ENCODE peak calls at places on chromosomes 11 and 22, in four cellular contexts. X is H9, S is IMR-90, A is H1. U is an unnamed sample.

GRCh38 chr11:41431784-41432183 is 27.7 kb downstream of the LRRC4C start:
- DNase-seq in A (no peak), S (no peak), X (no peak), U (peak)

GRCh38 chr22:19522881-19523239 is 1.4 kb downstream of the CLDN5 start:
- DNase-seq in S (no peak), A (no peak), X (no peak), U (no peak)

GRCh38 chr11:92131289-92131890 is 93.2 kb upstream of the FAT3 start:
- DNase-seq in X (no peak), A (no peak), S (no peak), U (no peak)

GRCh38 chr22:34105461-34106062 is 185.3 kb upstream of the LARGE1 start:
- DNase-seq in X (peak), A (peak), S (no peak), U (peak)

GRCh38 chr11:70540196-70540595 is 141.9 kb downstream of the CTTN start:
- DNase-seq in S (no peak), A (no peak), X (no peak), U (no peak)

GRCh38 chr11:126147268-126148111 is 64.0 kb downstream of the RPUSD4 start:
- DNase-seq in X (peak), A (no peak), S (no peak), U (peak)

GRCh38 chr11:32259641-32260081 is 168.8 kb downstream of the RCN1 start:
- DNase-seq in A (no peak), X (no peak), S (peak), U (no peak)

GRCh38 chr11:772429-773390 is 4.6 kb downstream of the GATD1 start:
- DNase-seq in X (no peak), A (no peak), S (no peak), U (no peak)

GRCh38 chr11:87150936-87151335 is 113.2 kb downstream of the TMEM135 start:
- DNase-seq in A (no peak), X (no peak), S (peak), U (no peak)

GRCh38 chr11:78808903-78809302 is 234.2 kb upstream of the NARS2 start:
- DNase-seq in A (no peak), S (no peak), X (no peak), U (no peak)

GRCh38 chr22:38753894-38754246 is 1.9 kb downstream of the SUN2 start:
- DNase-seq in S (no peak), X (no peak), A (no peak), U (no peak)

GRCh38 chr11:70751142-70751734 is 352.9 kb downstream of the CTTN start:
- DNase-seq in S (no peak), A (no peak), X (no peak), U (no peak)

GRCh38 chr11:62370743-62371440 is 33.6 kb downstream of the ASRGL1 start:
- DNase-seq in S (no peak), X (peak), A (no peak), U (no peak)

GRCh38 chr22:37503850-37504249 is 15.4 kb downstream of the CARD10 start:
- DNase-seq in S (no peak), X (no peak), A (no peak), U (no peak)

GRCh38 chr22:32847067-32847491 is 45.6 kb downstream of the TIMP3 start:
- DNase-seq in S (no peak), A (no peak), X (no peak), U (no peak)

GRCh38 chr11:61071880-61072279 is 30.4 kb upstream of the CD5 start:
- DNase-seq in A (no peak), X (no peak), S (no peak), U (no peak)

GRCh38 chr11:61071208-61071681 is 31.0 kb upstream of the CD5 start:
- DNase-seq in S (no peak), A (no peak), X (no peak), U (no peak)

GRCh38 chr11:61067782-61068181 is 34.5 kb upstream of the CD5 start:
- DNase-seq in S (no peak), A (no peak), X (peak), U (no peak)

GRCh38 chr11:61068581-61068980 is 33.7 kb upstream of the CD5 start:
- DNase-seq in S (no peak), A (no peak), X (no peak), U (no peak)

GRCh38 chr11:61069427-61069826 is 32.9 kb upstream of the CD5 start:
- DNase-seq in A (no peak), X (no peak), S (no peak), U (no peak)
- H4K5ac ChIP-seq in A (no peak), X (no peak), S (no peak), U (no peak)

DNA sequence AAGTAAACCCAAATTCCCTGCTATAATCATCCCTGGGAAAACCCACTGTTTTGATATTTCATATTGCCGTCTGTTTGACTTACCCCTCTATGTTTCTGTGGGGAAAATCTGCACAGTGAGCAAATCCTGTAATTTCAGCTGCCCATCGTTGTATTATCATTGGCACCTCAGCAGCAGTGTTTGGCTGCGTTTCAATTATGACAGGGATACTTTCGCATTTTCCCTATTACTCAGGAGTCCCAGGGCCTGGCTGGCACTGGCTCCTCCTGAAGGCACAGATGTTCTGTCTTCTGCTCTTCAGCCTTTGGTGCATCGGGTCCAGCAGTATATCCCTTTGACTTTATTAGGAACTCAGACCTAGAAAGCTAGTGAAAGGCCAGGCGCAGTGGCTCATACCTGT is 12.2 kb upstream of the MMP12 start:
- DNase-seq in S (no peak), X (no peak), A (no peak), U (no peak)
- H4K5ac ChIP-seq in S (no peak), X (no peak), A (no peak), U (no peak)

DNA sequence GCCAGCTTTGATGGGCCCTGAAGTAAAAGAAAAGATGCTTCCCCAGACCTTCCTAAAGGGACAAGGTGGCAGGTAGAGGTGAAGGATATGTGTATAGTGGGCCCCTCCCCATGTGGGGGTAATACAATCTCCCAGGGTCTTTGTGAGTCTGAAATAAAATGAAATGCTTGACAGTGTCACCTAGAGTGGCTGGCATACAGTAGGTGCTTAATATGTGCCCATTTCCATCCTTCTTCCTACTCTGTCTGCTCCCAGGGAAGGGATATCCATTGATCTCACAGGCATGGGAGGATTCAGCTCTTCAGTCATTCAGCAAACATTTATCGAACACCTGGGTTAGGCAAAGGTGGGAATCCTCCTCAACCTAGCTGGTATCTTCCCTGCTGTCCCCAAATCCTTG is 6.1 kb upstream of the CREB3L1 start:
- DNase-seq in A (no peak), X (no peak), S (no peak), U (no peak)
- H4K5ac ChIP-seq in A (no peak), X (no peak), S (no peak), U (no peak)

GRCh38 chr11:76316726-76317125 is 64.2 kb downstream of the THAP12 start:
- DNase-seq in A (no peak), S (no peak), X (no peak), U (no peak)

GRCh38 chr11:76318744-76319384 is 62.1 kb downstream of the THAP12 start:
- DNase-seq in S (peak), A (peak), X (peak), U (peak)

GRCh38 chr11:76314741-76315090 is 66.2 kb downstream of the THAP12 start:
- DNase-seq in A (no peak), S (peak), X (no peak), U (peak)

GRCh38 chr11:76315182-76315853 is 65.6 kb downstream of the THAP12 start:
- DNase-seq in A (no peak), X (no peak), S (no peak), U (no peak)

GRCh38 chr11:76317296-76317695 is 63.6 kb downstream of the THAP12 start:
- DNase-seq in A (no peak), S (no peak), X (no peak), U (no peak)
- H4K5ac ChIP-seq in A (no peak), S (no peak), X (no peak), U (no peak)

GRCh38 chr11:82183346-82183745 is 550.3 kb downstream of the FAM181B start:
- DNase-seq in X (no peak), S (no peak), A (no peak), U (peak)
- H4K5ac ChIP-seq in X (no peak), S (no peak), A (no peak), U (no peak)

GRCh38 chr11:58757449-58757848 is 25.7 kb upstream of the GLYAT start:
- DNase-seq in X (no peak), S (no peak), A (no peak), U (no peak)
- H4K5ac ChIP-seq in X (no peak), S (no peak), A (no peak), U (no peak)

DNA sequence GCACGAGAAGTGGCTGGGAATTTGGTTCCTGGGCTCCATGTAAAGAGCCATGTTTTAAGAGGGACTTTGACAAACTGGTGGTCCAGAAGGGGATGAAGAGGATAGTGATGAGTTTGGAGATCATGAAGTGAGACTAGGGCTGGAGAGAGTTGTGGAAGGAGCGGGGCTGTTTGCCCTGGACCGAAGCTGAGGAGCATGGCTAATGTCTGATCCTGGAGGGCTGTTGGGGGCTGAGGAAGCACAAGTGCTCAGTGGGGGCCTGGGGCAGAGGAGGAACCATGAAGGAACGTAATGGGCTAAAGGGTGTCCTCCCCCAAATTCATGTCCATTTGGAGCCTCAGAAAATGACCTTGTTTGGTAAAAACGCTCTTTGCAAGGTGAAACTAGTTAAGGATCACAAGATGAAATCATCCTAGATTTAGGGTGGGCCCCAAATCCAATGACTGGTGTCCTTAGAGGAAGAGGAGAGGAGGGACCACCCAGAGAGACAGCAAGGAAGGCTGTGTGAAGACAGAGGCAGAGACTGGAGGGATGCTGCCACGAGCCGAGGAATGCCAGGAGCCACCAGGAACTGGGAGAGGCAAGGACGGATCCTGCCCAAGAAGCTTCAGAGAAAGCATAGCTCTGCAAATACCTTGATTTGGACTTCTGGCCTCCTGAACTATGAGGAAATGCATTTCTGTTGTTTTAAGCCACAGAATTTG is 107.3 kb upstream of the LMO1 start:
- DNase-seq in S (no peak), X (no peak), A (no peak), U (no peak)
- H4K5ac ChIP-seq in S (no peak), X (no peak), A (no peak), U (no peak)

GRCh38 chr11:22926341-22926740 is 66.1 kb upstream of the CCDC179 start:
- DNase-seq in S (no peak), X (no peak), A (no peak), U (no peak)
- H4K5ac ChIP-seq in S (no peak), X (no peak), A (no peak), U (no peak)

U was measured in mesendoderm.